ENCODE peak calls at places on chromosomes 13 and 19, in eight cellular contexts. K, Y, L, W, R, D, G and T are unnamed samples.

GRCh38 chr19:8238251-8238650 is 29.1 kb downstream of the CERS4 start:
- DNase-seq in Y (no peak), D (no peak), R (no peak), K (no peak), L (no peak), W (no peak), G (no peak), T (no peak)

GRCh38 chr19:49348305-49349188 is 13.3 kb downstream of the CD37 start:
- DNase-seq in G (peak; percentile 71), R (no peak), L (no peak), Y (no peak), D (no peak), W (no peak), K (no peak), T (no peak)

GRCh38 chr13:99958402-99959126 is 13.0 kb downstream of the ZIC5 start:
- DNase-seq in K (no peak), W (no peak), L (no peak), D (no peak), Y (no peak), G (no peak), R (no peak), T (no peak)

GRCh38 chr13:77891041-77891440 is 27.6 kb downstream of the EDNRB start:
- DNase-seq in W (no peak), L (no peak), R (no peak), Y (no peak), G (no peak), D (no peak), K (no peak), T (no peak)

GRCh38 chr19:30854207-30854606 is 482.0 kb downstream of the ZNF536 start:
- DNase-seq in D (no peak), L (no peak), Y (no peak), W (no peak), K (no peak), R (no peak), G (no peak), T (no peak)

GRCh38 chr13:20702945-20703784 is at the start of gene IL17D:
- DNase-seq in W (peak; percentile 55), Y (no peak), D (peak; percentile 53), R (no peak), K (peak; percentile 84), L (no peak), G (peak; percentile 57), T (peak; percentile 44)

GRCh38 chr13:49584771-49585182 is 581 bp downstream of the RCBTB1 start:
- DNase-seq in D (no peak), L (peak; percentile 6), G (peak; percentile 60), W (no peak), Y (no peak), K (no peak), R (peak; percentile 6), T (no peak)

GRCh38 chr13:27147530-27148170 is 24.0 kb downstream of the USP12 start:
- DNase-seq in K (no peak), Y (no peak), L (no peak), R (peak; percentile 44), G (peak; percentile 32), W (no peak), D (no peak), T (no peak)

GRCh38 chr19:30222428-30222873 is 149.7 kb upstream of the ZNF536 start:
- DNase-seq in R (no peak), K (no peak), D (no peak), L (no peak), Y (no peak), G (no peak), W (no peak), T (no peak)

GRCh38 chr19:18226956-18227780 is 930 bp upstream of the PDE4C start:
- DNase-seq in D (no peak), W (no peak), R (no peak), K (no peak), Y (no peak), G (no peak), L (no peak), T (no peak)

GRCh38 chr13:20370815-20371421 is 138.8 kb upstream of the GJB6 start:
- DNase-seq in Y (no peak), D (no peak), L (no peak), G (no peak), K (no peak), R (no peak), W (no peak), T (no peak)

GRCh38 chr19:21698215-21698614 is 69.2 kb downstream of the ZNF100 start:
- DNase-seq in Y (no peak), R (peak; percentile 1), W (no peak), G (peak; percentile 48), L (peak; percentile 14), K (no peak), D (no peak), T (peak; percentile 25)

GRCh38 chr19:40689339-40690049 is 957 bp downstream of the NUMBL start:
- DNase-seq in D (peak; percentile 65), R (no peak), G (no peak), Y (no peak), W (no peak), K (no peak), L (no peak), T (peak; percentile 29)

GRCh38 chr19:7188682-7189629 is 105.3 kb downstream of the INSR start:
- DNase-seq in K (no peak), Y (no peak), R (no peak), L (no peak), D (no peak), W (no peak), G (no peak), T (no peak)

GRCh38 chr13:31997641-31998040 is 33.9 kb upstream of the FRY start:
- DNase-seq in D (no peak), R (no peak), W (no peak), G (no peak), Y (no peak), K (no peak), L (no peak), T (no peak)

GRCh38 chr19:39506944-39507714 is 7.8 kb upstream of the SELENOV start:
- DNase-seq in K (no peak), L (peak; percentile 71), Y (peak; percentile 68), W (no peak), G (peak; percentile 30), R (peak; percentile 67), D (peak; percentile 59), T (peak; percentile 26)

GRCh38 chr19:43606569-43607229 is 5.2 kb upstream of the SRRM5 start:
- DNase-seq in G (no peak), D (no peak), K (no peak), Y (no peak), L (no peak), W (no peak), R (no peak), T (no peak)

GRCh38 chr19:9507285-9507684 is 8.9 kb upstream of the ZNF560 start:
- DNase-seq in R (no peak), D (no peak), G (no peak), W (no peak), Y (no peak), L (no peak), K (no peak), T (no peak)

GRCh38 chr13:47598340-47598911 is 402.6 kb downstream of the SUCLA2 start:
- DNase-seq in D (no peak), Y (no peak), G (peak; percentile 11), W (no peak), L (no peak), R (peak; percentile 13), K (no peak), T (no peak)

GRCh38 chr13:32902898-32903297 is 113.3 kb upstream of the KL start:
- DNase-seq in L (no peak), K (peak; percentile 80), G (no peak), D (peak; percentile 22), W (peak; percentile 51), R (peak; percentile 23), Y (no peak), T (peak; percentile 59)

GRCh38 chr13:41053384-41053826 is 7.9 kb upstream of the WBP4 start:
- DNase-seq in D (no peak), R (peak; percentile 49), L (no peak), W (no peak), G (peak; percentile 71), K (no peak), Y (no peak), T (peak; percentile 29)

GRCh38 chr13:41050041-41050440 is 11.3 kb upstream of the WBP4 start:
- DNase-seq in K (no peak), G (no peak), W (no peak), Y (no peak), R (no peak), L (no peak), D (no peak), T (no peak)

GRCh38 chr13:41054212-41054877 is 7.0 kb upstream of the WBP4 start:
- DNase-seq in R (peak; percentile 64), Y (no peak), D (no peak), W (no peak), L (no peak), G (peak; percentile 84), K (no peak), T (peak; percentile 75)

GRCh38 chr13:41054919-41055619 is 6.2 kb upstream of the WBP4 start:
- DNase-seq in L (no peak), R (no peak), Y (no peak), K (no peak), D (no peak), W (no peak), G (peak; percentile 60), T (no peak)

GRCh38 chr13:41052441-41052840 is 8.9 kb upstream of the WBP4 start:
- DNase-seq in G (no peak), R (no peak), K (no peak), W (no peak), Y (no peak), D (no peak), L (no peak), T (no peak)
- H3K4me1 ChIP-seq in G (peaks cover 81% of the 10 kb centered on the region), R (peaks cover 11% of the 10 kb centered on the region), K (peaks cover 7% of the 10 kb centered on the region), W (peaks cover 82% of the 10 kb centered on the region), Y (no peaks in the 10 kb centered on the region), D (peaks cover 7% of the 10 kb centered on the region), L (peaks cover 1% of the 10 kb centered on the region), T (peaks cover 16% of the 10 kb centered on the region)

GRCh38 chr19:1109032-1109541 is 5.3 kb downstream of the GPX4 start:
- DNase-seq in Y (no peak), R (no peak), D (peak; percentile 54), K (no peak), G (no peak), W (no peak), L (no peak), T (no peak)
- H3K4me1 ChIP-seq in Y (peaks cover 9% of the 10 kb centered on the region), R (peaks cover 12% of the 10 kb centered on the region), D (peaks cover 23% of the 10 kb centered on the region), K (no peaks in the 10 kb centered on the region), G (peaks cover 24% of the 10 kb centered on the region), W (peaks cover 42% of the 10 kb centered on the region), L (peaks cover 15% of the 10 kb centered on the region), T (peaks cover 27% of the 10 kb centered on the region)

GRCh38 chr19:15253076-15253475 is 20.8 kb upstream of the EPHX3 start:
- DNase-seq in Y (no peak), K (no peak), D (no peak), G (no peak), W (no peak), L (no peak), R (no peak), T (no peak)
- H3K4me1 ChIP-seq in Y (peaks cover 3% of the 10 kb centered on the region), K (peaks cover 22% of the 10 kb centered on the region), D (peaks cover 37% of the 10 kb centered on the region), G (no peaks in the 10 kb centered on the region), W (peaks cover 54% of the 10 kb centered on the region), L (peaks cover 26% of the 10 kb centered on the region), R (peaks cover 40% of the 10 kb centered on the region), T (peaks cover 9% of the 10 kb centered on the region)

DNA sequence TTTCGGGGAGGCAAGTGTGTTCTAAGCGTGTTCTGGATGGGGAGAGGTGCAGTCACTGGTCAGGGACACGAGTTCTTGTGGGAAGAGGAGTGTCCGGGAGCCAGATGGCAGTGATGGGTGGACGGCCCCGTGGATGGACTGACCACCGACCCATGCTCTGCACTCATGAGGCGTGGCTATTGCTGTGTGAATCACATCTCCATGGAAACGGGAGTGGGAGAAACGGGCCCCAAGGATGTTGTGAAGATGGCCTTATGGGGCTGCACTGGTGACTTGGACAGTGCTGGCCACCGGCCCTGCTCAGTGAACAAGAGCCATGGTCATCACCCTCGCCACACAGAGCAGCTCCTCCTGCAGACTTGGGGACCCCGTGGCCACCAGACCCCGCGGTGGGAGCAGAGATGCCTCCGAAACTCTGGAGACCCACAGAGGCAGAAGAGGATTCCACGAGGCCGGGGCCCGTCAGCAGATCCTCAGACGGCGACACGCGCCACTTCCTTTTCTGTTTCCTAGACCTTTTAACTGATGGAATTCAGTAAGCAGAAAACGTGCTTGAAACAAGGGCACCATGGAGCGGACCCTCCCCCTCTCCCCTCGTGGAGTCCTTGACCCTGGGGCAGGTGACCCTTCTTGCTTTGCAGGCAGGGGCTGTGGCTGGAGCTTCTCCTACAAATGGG is 47.5 kb downstream of the GAS6 start:
- DNase-seq in D (no peak), L (no peak), G (no peak), R (peak; percentile 45), W (no peak), K (no peak), Y (no peak), T (no peak)
- H3K4me1 ChIP-seq in D (peaks cover 17% of the 10 kb centered on the region), L (peaks cover 2% of the 10 kb centered on the region), G (peaks cover 4% of the 10 kb centered on the region), R (peaks cover 24% of the 10 kb centered on the region), W (peaks cover 68% of the 10 kb centered on the region), K (no peaks in the 10 kb centered on the region), Y (no peaks in the 10 kb centered on the region), T (no peaks in the 10 kb centered on the region)